ENCODE peak calls at places on chromosomes 11 and 22, in four cellular contexts. X is HepG2, M is K562, Z is WTC11. Q is an unnamed sample.
A peak's percentile ranks its signal among the peaks of the same experiment; 100 is the strongest.

GRCh38 chr11:122101625-122102291 is 14.3 kb downstream of the BLID start:
- DNase-seq in M (no peak), Z (peak; percentile 60), X (peak; percentile 20), Q (peak; percentile 35)

GRCh38 chr22:47120399-47120798 is 357.9 kb downstream of the TBC1D22A start:
- DNase-seq in X (no peak), M (no peak), Z (no peak), Q (no peak)

GRCh38 chr22:40423246-40423753 is 52.9 kb downstream of the SGSM3 start:
- DNase-seq in X (no peak), M (no peak), Z (no peak), Q (no peak)

GRCh38 chr22:23789638-23790037 is 2.9 kb downstream of the SMARCB1 start:
- DNase-seq in M (no peak), Z (no peak), X (peak; percentile 71), Q (no peak)

GRCh38 chr22:44107341-44107740 is 73.4 kb upstream of the PARVG start:
- DNase-seq in Z (peak; percentile 51), M (no peak), X (no peak), Q (no peak)

GRCh38 chr11:77557553-77557952 is 32.2 kb upstream of the AQP11 start:
- DNase-seq in X (peak; percentile 33), M (no peak), Z (peak; percentile 53), Q (peak; percentile 23)

GRCh38 chr11:69963533-69964246 is 114.4 kb upstream of the ANO1 start:
- DNase-seq in M (no peak), Z (no peak), X (no peak), Q (no peak)

GRCh38 chr11:120124355-120124754 is 13.6 kb downstream of the TRIM29 start:
- DNase-seq in M (no peak), Z (no peak), X (no peak), Q (no peak)

GRCh38 chr22:24465566-24465965 is 29.6 kb upstream of the UPB1 start:
- DNase-seq in Z (no peak), X (peak; percentile 24), M (peak; percentile 20), Q (no peak)

GRCh38 chr11:26231252-26231661 is 100.7 kb upstream of the ANO3 start:
- DNase-seq in X (no peak), Z (no peak), M (no peak), Q (no peak)

GRCh38 chr11:91904792-91905785 is 319.5 kb upstream of the FAT3 start:
- DNase-seq in Z (no peak), M (peak; percentile 30), X (no peak), Q (no peak)

GRCh38 chr11:117833401-117833891 is 8.9 kb upstream of the FXYD2 start:
- DNase-seq in Z (no peak), X (no peak), M (no peak), Q (no peak)

GRCh38 chr11:71358963-71359567 is 89.1 kb downstream of the DHCR7 start:
- DNase-seq in X (no peak), Z (no peak), M (no peak), Q (no peak)

GRCh38 chr11:67644042-67644441 is 4.5 kb upstream of the TBX10 start:
- DNase-seq in X (peak; percentile 43), M (peak; percentile 52), Z (peak; percentile 22), Q (no peak)

GRCh38 chr11:122853971-122854446 is 15.7 kb downstream of the CRTAM start:
- DNase-seq in M (peak; percentile 55), X (peak; percentile 66), Z (peak; percentile 39), Q (peak; percentile 76)

GRCh38 chr11:134592391-134592990 is 180.4 kb upstream of the B3GAT1 start:
- DNase-seq in X (peak; percentile 15), M (peak; percentile 45), Z (peak; percentile 84), Q (peak; percentile 58)

GRCh38 chr22:25154686-25154999 is 45.0 kb upstream of the CRYBB3 start:
- DNase-seq in Z (no peak), X (no peak), M (no peak), Q (no peak)

GRCh38 chr11:11400635-11401232 is 47.7 kb upstream of the CSNK2A3 start:
- DNase-seq in M (peak; percentile 40), Z (peak; percentile 55), X (peak; percentile 12), Q (peak; percentile 49)

GRCh38 chr11:92406472-92406871 is 181.9 kb downstream of the FAT3 start:
- DNase-seq in Z (no peak), X (no peak), M (no peak), Q (no peak)

GRCh38 chr11:134691985-134692384 is 279.9 kb upstream of the B3GAT1 start:
- DNase-seq in Z (no peak), X (no peak), M (no peak), Q (no peak)

GRCh38 chr11:132992838-132993680 is 539.2 kb downstream of the OPCML start:
- DNase-seq in X (no peak), Z (no peak), M (no peak), Q (no peak)

GRCh38 chr22:17009640-17010291 is 1.7 kb upstream of the GAB4 start:
- DNase-seq in M (no peak), X (no peak), Z (no peak), Q (no peak)

GRCh38 chr11:110856993-110857812 is 145.0 kb upstream of the ARHGAP20 start:
- DNase-seq in M (no peak), X (no peak), Z (no peak), Q (no peak)

GRCh38 chr11:46489668-46490560 is 98.3 kb upstream of the CHRM4 start:
- DNase-seq in X (peak; percentile 59), M (peak; percentile 49), Z (peak; percentile 43), Q (peak; percentile 58)

GRCh38 chr11:71913716-71914115 is 14.7 kb downstream of the XNDC1N start:
- DNase-seq in M (no peak), Z (no peak), X (no peak), Q (no peak)

DNA sequence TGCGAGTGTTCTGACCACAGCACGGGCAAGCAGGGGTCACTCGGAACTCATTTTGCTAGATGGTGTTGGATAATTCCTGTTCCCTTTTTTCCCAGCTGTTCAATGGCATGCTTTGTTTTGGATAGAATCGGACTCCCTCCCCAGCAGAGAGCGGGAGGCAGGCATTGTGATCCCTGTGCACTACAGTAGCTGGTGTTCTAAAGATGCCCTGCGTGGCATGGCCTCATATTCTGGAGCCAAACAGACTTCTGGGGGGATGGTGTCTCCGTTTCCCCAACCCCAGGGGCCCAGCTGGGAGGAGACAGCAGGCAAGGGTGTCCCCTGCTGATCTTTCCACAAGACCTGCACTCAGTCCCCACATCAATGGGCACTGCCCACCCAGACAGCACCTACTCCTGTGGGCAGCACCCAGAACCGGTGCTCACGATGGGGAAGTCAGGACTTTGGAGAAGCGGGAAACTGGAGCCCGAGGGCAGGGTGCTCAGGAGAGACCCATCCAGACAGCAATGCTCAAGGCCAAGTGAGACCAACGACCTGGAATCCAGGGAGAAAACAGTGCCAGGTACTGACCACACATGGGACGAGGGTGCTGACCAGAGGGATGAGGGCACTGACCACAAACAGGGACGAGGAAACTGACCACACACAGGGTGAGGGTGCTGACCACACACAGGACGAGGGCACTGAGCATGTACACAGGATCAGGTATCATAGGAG is 934.9 kb downstream of the BRD1 start:
- DNase-seq in M (no peak), Z (no peak), X (no peak), Q (no peak)
- TF ChIP-seq ELF4 in M (no peak), Z (no peak), X (no peak), Q (no peak)

DNA sequence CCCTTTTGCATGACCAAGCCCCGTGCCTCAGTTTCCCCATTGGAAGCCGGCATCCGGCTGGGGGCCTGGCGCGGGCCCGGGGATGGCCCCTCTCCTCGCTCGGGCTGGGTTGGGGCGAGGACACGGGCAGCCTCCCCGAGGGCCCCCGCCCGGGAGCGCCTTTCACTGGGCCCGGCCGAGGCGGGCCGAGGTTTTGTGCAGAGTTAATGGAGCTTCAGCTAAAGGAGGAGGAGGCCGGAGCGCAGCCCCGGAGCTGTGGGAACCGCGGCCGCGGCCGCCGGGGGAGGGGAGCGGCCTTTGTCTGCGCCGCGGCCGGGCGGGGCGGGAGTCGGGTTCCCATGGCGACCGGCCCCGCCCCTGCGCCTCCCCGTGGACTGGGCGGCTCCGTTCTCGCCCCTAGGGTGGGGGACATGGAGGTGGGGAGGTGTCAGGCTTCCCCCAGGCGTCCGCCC is 1.4 kb upstream of the MAPK11 start:
- DNase-seq in X (peak; percentile 34), M (peak; percentile 84), Z (peak; percentile 76), Q (peak; percentile 81)
- TF ChIP-seq ELF4 in X (no peak), M (no peak), Z (no peak), Q (no peak)

DNA sequence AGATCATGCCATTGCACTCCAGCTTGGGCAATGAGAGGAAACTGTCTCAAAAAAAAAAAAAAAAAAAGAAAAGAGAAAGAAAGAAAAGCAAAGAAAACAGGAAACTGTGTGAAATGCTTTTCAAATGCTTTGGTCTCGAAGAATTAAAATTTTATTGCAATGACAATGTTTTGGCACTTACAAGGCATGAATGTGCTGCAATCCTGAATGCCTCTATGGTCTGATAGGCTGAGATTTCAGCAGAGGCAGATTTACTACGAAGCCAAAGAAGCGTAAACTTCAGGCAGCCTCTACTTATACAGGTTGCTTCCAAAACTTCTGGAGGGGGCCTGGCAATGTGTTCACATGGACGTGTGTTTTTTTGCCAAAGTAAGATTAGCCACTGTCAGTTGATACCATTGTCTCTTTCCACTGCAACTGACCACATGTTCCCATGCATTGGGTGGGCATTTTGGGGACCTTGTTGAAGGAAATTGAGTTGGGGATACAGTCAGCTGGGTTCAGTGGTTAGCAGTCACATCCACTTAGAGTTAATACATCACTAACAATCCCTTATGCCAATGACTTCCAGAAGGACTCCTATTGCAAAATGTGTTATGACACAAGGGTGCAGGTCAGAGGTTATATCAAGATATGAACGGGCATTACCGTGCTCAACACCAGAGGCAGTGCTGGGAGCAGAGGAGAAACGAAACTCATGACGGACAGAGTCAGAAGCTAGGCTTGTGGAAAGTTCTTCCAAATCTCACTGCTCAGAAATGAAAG is 48.8 kb downstream of the ABTB2 start:
- DNase-seq in M (no peak), Z (no peak), X (peak; percentile 86), Q (no peak)
- TF ChIP-seq ELF4 in M (no peak), Z (no peak), X (no peak), Q (no peak)

GRCh38 chr11:126989942-126990715 is 10.4 kb downstream of the KIRREL3 start:
- DNase-seq in M (peak; percentile 70), X (peak; percentile 38), Z (peak; percentile 94), Q (peak; percentile 82)
- TF ChIP-seq ELF4 in M (no peak), X (no peak), Z (no peak), Q (no peak)

DNA sequence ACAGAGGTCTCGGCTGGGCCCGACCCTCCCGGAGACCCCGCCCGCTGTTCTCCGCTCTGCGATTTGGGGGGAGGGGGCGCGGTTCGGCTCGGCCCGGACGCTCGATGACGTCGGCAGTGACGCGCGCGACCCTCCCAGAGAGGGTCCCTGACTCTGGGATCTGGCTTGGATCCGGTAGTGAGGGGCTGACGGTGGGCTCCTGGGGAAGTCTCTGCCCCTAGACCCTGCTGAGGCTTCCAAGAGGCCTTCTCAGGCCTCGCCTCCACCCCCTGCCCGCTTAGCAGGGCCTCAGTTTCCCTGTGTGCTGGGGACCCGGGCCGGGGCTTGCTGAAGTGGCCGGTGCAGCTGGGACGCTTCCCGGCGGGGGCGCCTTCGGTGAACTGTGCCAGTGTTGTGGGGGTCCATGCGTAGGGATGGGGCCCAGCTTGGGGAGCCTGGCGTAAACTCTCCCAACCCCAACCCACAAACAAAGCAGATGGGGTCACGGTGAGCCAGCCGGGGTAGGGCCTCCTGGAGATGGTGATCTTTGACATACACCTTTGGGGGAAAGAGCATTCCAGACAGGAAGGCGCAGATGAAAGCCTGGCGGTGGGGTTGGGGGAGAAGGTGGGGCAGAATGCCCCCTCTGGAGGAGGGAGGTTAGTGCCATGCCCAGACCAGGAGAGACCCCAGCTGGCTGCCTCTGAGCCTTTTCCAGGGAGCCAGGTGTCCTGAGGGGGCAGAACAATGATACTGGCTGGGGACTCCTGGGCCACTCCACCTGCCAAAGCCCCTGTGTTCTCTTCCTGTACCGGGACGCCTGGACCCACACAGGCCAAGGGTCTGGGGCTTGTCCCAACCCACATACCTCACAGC is 1.0 kb downstream of the B4GALNT4 start:
- DNase-seq in X (no peak), M (no peak), Z (peak; percentile 73), Q (no peak)
- TF ChIP-seq ELF4 in X (no peak), M (no peak), Z (no peak), Q (no peak)